ENCODE peak calls at places on chromosomes 11 and 22, in four cellular contexts. H, F, Y and Z are unnamed samples.

GRCh38 chr11:69374110-69374981 is 80.4 kb downstream of the MYEOV start:
- DNase-seq in F (no peak), Y (no peak), H (no peak), Z (no peak)

GRCh38 chr11:118180300-118180703 is 3.9 kb upstream of the SCN2B start:
- DNase-seq in F (peak; percentile 23), H (no peak), Y (peak; percentile 64), Z (peak; percentile 59)

GRCh38 chr11:19604679-19605375 is 107.8 kb upstream of the NAV2 start:
- DNase-seq in Y (no peak), H (no peak), F (no peak), Z (no peak)

GRCh38 chr11:130653838-130654601 is 205.6 kb downstream of the ADAMTS15 start:
- DNase-seq in Y (no peak), H (no peak), F (peak; percentile 66), Z (peak; percentile 49)

GRCh38 chr11:109604506-109604905 is 182.5 kb downstream of the C11orf87 start:
- DNase-seq in Y (peak; percentile 23), F (peak; percentile 15), H (no peak), Z (peak; percentile 19)

GRCh38 chr11:134069426-134069921 is 602 bp downstream of the JAM3 start:
- DNase-seq in F (peak; percentile 37), H (no peak), Y (no peak), Z (no peak)

GRCh38 chr11:1825039-1825740 is 9.6 kb upstream of the SYT8 start:
- DNase-seq in H (no peak), F (no peak), Y (no peak), Z (no peak)

GRCh38 chr22:30575011-30575671 is 676 bp upstream of the GAL3ST1 start:
- DNase-seq in H (no peak), Y (no peak), F (peak; percentile 84), Z (no peak)

GRCh38 chr22:23398701-23399366 is 181.3 kb downstream of the IGLL1 start:
- DNase-seq in F (no peak), H (no peak), Y (no peak), Z (no peak)

GRCh38 chr11:118998822-118999221 is 884 bp downstream of the CENATAC start:
- DNase-seq in F (peak; percentile 89), H (no peak), Y (peak; percentile 80), Z (peak; percentile 40)

GRCh38 chr11:27058456-27058855 is 17.8 kb downstream of the BBOX1 start:
- DNase-seq in F (peak; percentile 18), H (no peak), Y (no peak), Z (no peak)

GRCh38 chr22:24727218-24727851 is 47.2 kb downstream of the PIWIL3 start:
- DNase-seq in F (peak; percentile 85), H (no peak), Y (peak; percentile 82), Z (peak; percentile 50)

GRCh38 chr11:123286761-123287160 is 91.7 kb upstream of the CLMP start:
- DNase-seq in Y (no peak), H (no peak), F (no peak), Z (peak; percentile 54)

GRCh38 chr22:32995335-32995734 is 62.8 kb downstream of the SYN3 start:
- DNase-seq in H (no peak), Y (no peak), F (no peak), Z (no peak)

GRCh38 chr11:100574894-100575769 is 112.0 kb upstream of the ARHGAP42 start:
- DNase-seq in Y (peak; percentile 24), H (no peak), F (peak; percentile 34), Z (peak; percentile 79)

GRCh38 chr22:47369431-47370015 is 607.1 kb downstream of the TBC1D22A start:
- DNase-seq in Y (no peak), H (no peak), F (no peak), Z (no peak)

GRCh38 chr11:112255075-112255739 is 5.5 kb downstream of the PLET1 start:
- DNase-seq in F (peak; percentile 90), Y (peak; percentile 21), H (no peak), Z (peak; percentile 41)

GRCh38 chr11:119446871-119447663 is 24.1 kb upstream of the THY1 start:
- DNase-seq in Y (no peak), H (no peak), F (no peak), Z (no peak)

GRCh38 chr11:101446238-101446637 is 137.6 kb downstream of the TRPC6 start:
- DNase-seq in F (peak; percentile 63), H (no peak), Y (peak; percentile 34), Z (no peak)

GRCh38 chr11:12674936-12675696 is 895 bp downstream of the TEAD1 start:
- DNase-seq in H (no peak), Y (no peak), F (no peak), Z (peak; percentile 67)

GRCh38 chr22:30375312-30375849 is 11.8 kb downstream of the RNF215 start:
- DNase-seq in Y (no peak), H (no peak), F (no peak), Z (no peak)

GRCh38 chr11:88454881-88455280 is 117.3 kb upstream of the CTSC start:
- DNase-seq in F (peak; percentile 20), Y (peak; percentile 87), H (no peak), Z (no peak)

GRCh38 chr22:44357962-44358553 is 45.3 kb upstream of the SHISAL1 start:
- DNase-seq in Y (no peak), H (no peak), F (peak; percentile 44), Z (no peak)

GRCh38 chr22:38348751-38349496 is 31.7 kb upstream of the CSNK1E start:
- DNase-seq in F (no peak), Y (no peak), H (no peak), Z (no peak)

GRCh38 chr11:60841797-60842687 is at the start of gene CCDC86:
- DNase-seq in H (peak; percentile 97), F (peak; percentile 89), Y (peak; percentile 94), Z (peak; percentile 98)

GRCh38 chr11:70790671-70791300 is 392.5 kb downstream of the CTTN start:
- DNase-seq in F (no peak), H (no peak), Y (no peak), Z (no peak)

GRCh38 chr11:65500262-65501004 is 1.6 kb downstream of the MALAT1 start:
- DNase-seq in H (no peak), Y (peak; percentile 49), F (peak; percentile 41), Z (peak; percentile 74)

GRCh38 chr11:122663764-122664163 is 8.2 kb downstream of the UBASH3B start:
- DNase-seq in F (peak; percentile 27), H (no peak), Y (peak; percentile 69), Z (no peak)

GRCh38 chr11:65498042-65498726 is 661 bp upstream of the MALAT1 start:
- DNase-seq in Y (no peak), H (peak; percentile 25), F (peak; percentile 61), Z (peak; percentile 83)

GRCh38 chr11:88521354-88522310 is 184.1 kb upstream of the CTSC start:
- DNase-seq in H (no peak), F (no peak), Y (no peak), Z (no peak)

GRCh38 chr11:65851083-65851579 is 6.8 kb downstream of the CFL1 start:
- DNase-seq in H (no peak), F (no peak), Y (no peak), Z (peak; percentile 62)

GRCh38 chr11:119798656-119799055 is 69.7 kb upstream of the NECTIN1 start:
- DNase-seq in H (no peak), Y (no peak), F (no peak), Z (no peak)

GRCh38 chr11:13169709-13170108 is 107.9 kb upstream of the BMAL1 start:
- DNase-seq in F (peak; percentile 95), Y (peak; percentile 85), H (no peak), Z (peak; percentile 68)

GRCh38 chr22:38180841-38181452 is 683 bp downstream of the PLA2G6 start:
- DNase-seq in H (no peak), F (no peak), Y (peak; percentile 82), Z (no peak)

GRCh38 chr11:48006301-48006992 is 26.1 kb downstream of the PTPRJ start:
- DNase-seq in Y (peak; percentile 65), H (no peak), F (peak; percentile 82), Z (no peak)

GRCh38 chr11:48005133-48005532 is 24.8 kb downstream of the PTPRJ start:
- DNase-seq in F (no peak), H (no peak), Y (no peak), Z (no peak)

GRCh38 chr11:48007677-48008076 is 27.3 kb downstream of the PTPRJ start:
- DNase-seq in Y (no peak), F (no peak), H (no peak), Z (no peak)

GRCh38 chr11:48004456-48004855 is 24.1 kb downstream of the PTPRJ start:
- DNase-seq in F (no peak), Y (no peak), H (no peak), Z (no peak)

GRCh38 chr11:48005878-48006277 is 25.5 kb downstream of the PTPRJ start:
- DNase-seq in Y (no peak), H (no peak), F (no peak), Z (no peak)
- H3K4me1 ChIP-seq in Y (no peaks in the 10 kb centered on the region), H (peaks cover 67% of the 10 kb centered on the region), F (peaks cover 12% of the 10 kb centered on the region), Z (no peaks in the 10 kb centered on the region)

GRCh38 chr11:63764201-63764711 is 4.3 kb downstream of the ZFTA start:
- DNase-seq in Y (no peak), H (no peak), F (no peak), Z (no peak)

GRCh38 chr11:63761870-63762661 is 6.5 kb downstream of the ZFTA start:
- DNase-seq in H (no peak), Y (no peak), F (no peak), Z (peak; percentile 94)

GRCh38 chr11:63761173-63761572 is 7.4 kb downstream of the ZFTA start:
- DNase-seq in H (no peak), F (no peak), Y (no peak), Z (peak; percentile 76)

GRCh38 chr11:63763506-63764200 is 4.9 kb downstream of the ZFTA start:
- DNase-seq in Y (no peak), F (no peak), H (no peak), Z (peak; percentile 72)

GRCh38 chr11:63762662-63763505 is 5.7 kb downstream of the ZFTA start:
- DNase-seq in Y (no peak), F (peak; percentile 54), H (no peak), Z (peak; percentile 80)
- TF ChIP-seq CTCF in Y (no peak), F (no peak), H (no peak), Z (peak; percentile 28)

GRCh38 chr11:34997872-34998548 is 81.6 kb downstream of the PDHX start:
- DNase-seq in F (peak; percentile 38), Y (peak; percentile 43), H (no peak), Z (peak; percentile 51)
- H3K4me1 ChIP-seq in F (peaks cover 2% of the 10 kb centered on the region), Y (peaks cover 6% of the 10 kb centered on the region), H (peaks cover 6% of the 10 kb centered on the region), Z (peaks cover 13% of the 10 kb centered on the region)

GRCh38 chr11:126570489-126570888 is 215.0 kb downstream of the ST3GAL4 start:
- DNase-seq in Y (no peak), F (no peak), H (no peak), Z (peak; percentile 17)
- TF ChIP-seq CTCF in Y (no peak), F (no peak), H (no peak), Z (peak; percentile 18)

DNA sequence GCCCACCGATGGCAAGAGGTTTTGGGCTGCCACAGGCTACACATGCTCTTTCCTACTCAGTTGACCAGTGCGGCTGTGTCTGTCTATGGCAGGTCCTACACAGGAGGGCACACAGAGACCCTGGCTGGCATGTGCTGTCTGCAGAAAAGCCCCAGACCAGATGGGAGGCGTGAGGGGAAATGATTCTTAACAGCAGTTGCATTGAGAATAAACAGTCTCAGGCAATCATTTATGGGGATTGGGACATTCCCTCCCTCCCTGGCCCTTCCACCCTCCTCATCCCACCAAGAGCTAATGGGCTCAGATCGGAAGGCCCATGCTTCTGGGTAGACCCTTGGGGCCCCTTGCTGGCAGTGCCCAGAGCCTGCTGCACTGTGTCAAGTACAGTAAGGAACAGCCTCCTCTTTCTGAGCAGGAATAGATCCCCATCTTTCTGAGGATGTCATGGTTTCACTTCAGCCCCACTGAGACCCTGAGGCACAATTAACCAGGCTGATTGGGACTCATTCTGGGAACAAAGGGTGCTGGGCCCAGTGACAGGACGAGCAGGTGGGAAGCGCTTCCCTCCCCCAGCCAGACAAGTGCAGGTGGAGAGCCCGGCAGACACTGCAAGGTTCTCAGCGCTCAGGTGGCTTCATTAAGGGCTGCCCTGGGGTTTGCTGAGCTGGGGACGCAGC is 28.3 kb downstream of the TSPAN18 start:
- DNase-seq in H (no peak), F (no peak), Y (no peak), Z (no peak)
- H3K4me1 ChIP-seq in H (no peaks in the 10 kb centered on the region), F (no peaks in the 10 kb centered on the region), Y (no peaks in the 10 kb centered on the region), Z (peaks cover 29% of the 10 kb centered on the region)